ENCODE peak calls at places on chromosomes 6 and 20, in eight cellular contexts. J is body of pancreas, L is lung, F is IMR-90, D is heart left ventricle, X is stomach, E is MM.1S, M is heart right ventricle. Z is an unnamed sample.
A peak's percentile ranks its signal among the peaks of the same experiment; 100 is the strongest.

GRCh38 chr6:422423-423061 is 31.0 kb downstream of the IRF4 start:
- DNase-seq in J (no peak), L (peak; percentile 52), F (peak; percentile 97), D (no peak), X (no peak), E (no peak), M (no peak), Z (no peak)

GRCh38 chr20:9035129-9035528 is 33.8 kb upstream of the PLCB4 start:
- DNase-seq in J (no peak), L (no peak), F (peak; percentile 94), D (peak; percentile 28), X (no peak), E (no peak), M (no peak), Z (peak; percentile 86)

GRCh38 chr6:26032387-26033131 is 54.7 kb upstream of the HFE start:
- DNase-seq in J (no peak), L (no peak), F (peak; percentile 38), D (no peak), X (no peak), E (peak; percentile 59), M (no peak), Z (peak; percentile 77)

GRCh38 chr6:116633685-116634084 is 17.4 kb downstream of the RSPH4A start:
- DNase-seq in J (peak; percentile 30), L (no peak), F (no peak), D (no peak), X (no peak), E (peak; percentile 87), M (no peak), Z (no peak)

GRCh38 chr20:57148266-57148665 is 118.2 kb downstream of the BMP7 start:
- DNase-seq in J (no peak), L (no peak), F (no peak), D (no peak), X (no peak), E (no peak), M (peak; percentile 12), Z (no peak)

GRCh38 chr20:33947709-33948295 is 45.9 kb upstream of the RALY start:
- DNase-seq in J (no peak), L (no peak), F (peak; percentile 27), D (no peak), X (no peak), E (peak; percentile 65), M (no peak), Z (peak; percentile 41)

GRCh38 chr6:25392372-25392771 is 113.2 kb downstream of the CARMIL1 start:
- DNase-seq in J (no peak), L (no peak), F (no peak), D (no peak), X (no peak), E (no peak), M (no peak), Z (no peak)

GRCh38 chr20:57282691-57283361 is 16.4 kb upstream of the BMP7 start:
- DNase-seq in J (no peak), L (no peak), F (no peak), D (no peak), X (no peak), E (peak; percentile 73), M (no peak), Z (no peak)

GRCh38 chr6:160217073-160217472 is 41.5 kb downstream of the SLC22A2 start:
- DNase-seq in J (no peak), L (no peak), F (no peak), D (no peak), X (no peak), E (no peak), M (peak; percentile 27), Z (no peak)

GRCh38 chr6:50380409-50381105 is 330.8 kb upstream of the DEFB112 start:
- DNase-seq in J (no peak), L (no peak), F (no peak), D (no peak), X (no peak), E (no peak), M (no peak), Z (no peak)

GRCh38 chr6:159984268-159984786 is 15.4 kb downstream of the IGF2R start:
- DNase-seq in J (no peak), L (no peak), F (peak; percentile 93), D (no peak), X (no peak), E (no peak), M (no peak), Z (no peak)

GRCh38 chr6:99276747-99277146 is 72.7 kb downstream of the FAXC start:
- DNase-seq in J (no peak), L (no peak), F (peak; percentile 3), D (no peak), X (no peak), E (no peak), M (no peak), Z (no peak)

GRCh38 chr6:108959972-108960582 is 111.9 kb downstream of the ARMC2 start:
- DNase-seq in J (no peak), L (no peak), F (no peak), D (no peak), X (no peak), E (no peak), M (no peak), Z (no peak)

GRCh38 chr20:6637160-6637579 is 130.3 kb upstream of the BMP2 start:
- DNase-seq in J (no peak), L (no peak), F (no peak), D (no peak), X (no peak), E (no peak), M (no peak), Z (no peak)

GRCh38 chr6:90865513-90865912 is 278.6 kb upstream of the MAP3K7 start:
- DNase-seq in J (no peak), L (no peak), F (no peak), D (no peak), X (no peak), E (no peak), M (no peak), Z (no peak)

GRCh38 chr6:138454976-138455706 is 44.2 kb downstream of the NHSL1 start:
- DNase-seq in J (no peak), L (no peak), F (no peak), D (no peak), X (peak; percentile 83), E (no peak), M (peak; percentile 24), Z (no peak)

GRCh38 chr20:43955244-43956191 is 40.9 kb downstream of the TOX2 start:
- DNase-seq in J (no peak), L (peak; percentile 48), F (peak; percentile 92), D (no peak), X (no peak), E (peak; percentile 83), M (no peak), Z (no peak)

GRCh38 chr6:136421537-136422158 is 128.6 kb downstream of the MAP7 start:
- DNase-seq in J (no peak), L (no peak), F (no peak), D (no peak), X (no peak), E (no peak), M (no peak), Z (no peak)

GRCh38 chr6:45902984-45903383 is 112.7 kb downstream of the CLIC5 start:
- DNase-seq in J (no peak), L (no peak), F (no peak), D (no peak), X (no peak), E (no peak), M (no peak), Z (no peak)

GRCh38 chr6:137873273-137873762 is 6.3 kb downstream of the TNFAIP3 start:
- DNase-seq in J (peak; percentile 69), L (peak; percentile 85), F (peak; percentile 92), D (peak; percentile 80), X (peak; percentile 78), E (no peak), M (peak; percentile 65), Z (peak; percentile 98)

GRCh38 chr6:1416820-1417219 is 27.4 kb downstream of the FOXF2 start:
- DNase-seq in J (no peak), L (no peak), F (no peak), D (no peak), X (no peak), E (no peak), M (no peak), Z (no peak)

GRCh38 chr6:139996253-139996834 is 621.9 kb upstream of the CITED2 start:
- DNase-seq in J (peak; percentile 18), L (no peak), F (no peak), D (peak; percentile 18), X (no peak), E (peak; percentile 83), M (no peak), Z (no peak)
- TF ChIP-seq CTCF in J (peak; percentile 45), L (no peak), F (peak; percentile 2), D (no peak), X (peak; percentile 7), E (peak; percentile 56), M (no peak), Z (no peak)

DNA sequence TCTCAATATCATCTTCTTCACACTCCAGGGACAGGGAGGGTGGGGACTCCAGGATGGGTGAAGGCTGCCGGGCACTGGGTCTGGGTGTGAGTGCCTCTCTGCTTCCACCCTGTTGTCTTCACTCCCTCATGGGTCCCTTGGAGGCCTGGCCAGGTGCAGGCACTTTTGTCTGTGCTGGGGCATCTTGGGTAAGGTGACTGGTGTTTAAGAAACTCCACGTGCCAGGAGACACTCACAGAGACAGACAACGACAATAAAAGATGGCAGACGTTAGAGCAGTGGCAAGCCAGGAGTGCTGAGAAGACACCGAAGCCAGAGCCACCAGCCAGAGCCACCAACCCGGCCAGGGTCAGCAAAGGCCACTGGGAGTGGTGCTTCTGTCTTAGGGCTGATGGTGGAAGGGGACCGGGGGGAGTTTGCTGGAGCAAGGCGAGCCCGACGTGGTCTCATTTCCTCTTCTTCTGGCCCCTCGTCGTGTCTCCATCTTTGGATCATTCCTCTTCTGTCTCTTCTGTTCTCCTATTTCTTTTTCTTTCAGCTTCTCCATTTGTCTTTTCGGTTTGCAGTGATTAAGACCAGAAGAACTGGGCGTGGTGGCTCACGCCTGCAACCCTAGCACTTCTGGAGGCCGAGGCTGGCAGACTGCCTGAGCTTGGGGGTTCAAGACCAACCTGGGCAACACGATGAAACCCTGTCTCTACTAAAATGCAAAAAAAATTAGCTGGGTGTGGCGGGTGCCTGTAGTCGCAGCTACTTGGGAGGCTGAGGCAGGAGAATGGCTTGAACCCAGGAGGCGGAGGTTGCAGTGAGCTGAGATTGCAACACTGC is 90.8 kb downstream of the RAMACL start:
- DNase-seq in J (no peak), L (no peak), F (no peak), D (no peak), X (no peak), E (no peak), M (no peak), Z (no peak)
- H3K27ac ChIP-seq in J (no peak overlapping the region), L (no peak overlapping the region), F (no peak overlapping the region), D (no peak overlapping the region), X (no peak overlapping the region), E (no peak overlapping the region), M (no peak overlapping the region), Z (no peak overlapping the region)

GRCh38 chr6:105428342-105428957 is 25.6 kb upstream of the PREP start:
- DNase-seq in J (no peak), L (peak; percentile 36), F (peak; percentile 74), D (no peak), X (no peak), E (no peak), M (no peak), Z (peak; percentile 70)
- H3K4me3 ChIP-seq in J (no peak overlapping the region), L (no peak overlapping the region), F (no peak overlapping the region), D (no peak overlapping the region), X (no peak overlapping the region), E (no peak overlapping the region), M (no peak overlapping the region), Z (no peak overlapping the region)

DNA sequence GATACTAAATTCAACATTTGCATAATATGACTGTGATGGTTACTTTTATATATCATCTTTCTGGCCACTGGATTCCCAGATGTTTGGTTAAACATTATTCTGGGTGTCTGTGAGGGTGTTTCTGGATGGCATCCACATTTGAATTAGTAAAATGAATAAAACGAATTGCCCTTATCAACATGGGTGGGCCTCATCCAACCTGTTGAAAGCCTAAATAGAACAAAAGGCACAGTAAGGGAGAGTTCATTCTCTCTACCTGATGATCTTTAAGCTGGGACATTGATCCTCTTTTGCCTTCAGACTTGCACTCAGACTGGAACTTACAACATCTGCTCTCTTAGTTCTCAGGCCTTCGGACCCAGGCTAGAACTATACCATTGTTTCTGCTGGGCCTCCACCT is 57.6 kb downstream of the CD24 start:
- DNase-seq in J (no peak), L (no peak), F (no peak), D (no peak), X (no peak), E (no peak), M (no peak), Z (no peak)
- TF ChIP-seq CTCF in J (no peak), L (no peak), F (no peak), D (no peak), X (no peak), E (no peak), M (no peak), Z (no peak)